ENCODE peak calls at places on chromosomes 12 and 14, in eight cellular contexts. L is thoracic aorta; D is central memory CD8-positive, alpha-beta T cell; I is epithelial cell of esophagus; G is fibroblast of the conjunctiva; E is caudate nucleus; V is stimulated activated CD8-positive, alpha-beta memory T cell treated with anti-CD3 and anti-CD28 coated beads, Interleukin-7, amount 100 ng/mL, for 4 hours; C is trophoblast cell. F is an unnamed sample.

GRCh38 chr12:89163918-89164317 is 188.4 kb downstream of the DUSP6 start:
- DNase-seq in L (no peak), D (no peak), I (peak), G (no peak), E (no peak), V (no peak), C (peak), F (peak)

GRCh38 chr12:112988224-112988623 is 9.9 kb downstream of the OAS2 start:
- DNase-seq in L (no peak), D (no peak), I (no peak), G (no peak), E (no peak), V (no peak), C (no peak), F (no peak)

GRCh38 chr12:20097561-20097960 is 270.8 kb upstream of the PDE3A start:
- DNase-seq in L (no peak), D (no peak), I (no peak), G (peak), E (no peak), V (no peak), C (no peak), F (no peak)

GRCh38 chr12:2295941-2296461 is 243.2 kb downstream of the CACNA1C start:
- DNase-seq in L (no peak), D (no peak), I (peak), G (no peak), E (peak), V (no peak), C (peak), F (no peak)

GRCh38 chr12:57164966-57165365 is 17.5 kb upstream of the LRP1-AS start:
- DNase-seq in L (no peak), D (no peak), I (no peak), G (no peak), E (no peak), V (no peak), C (no peak), F (no peak)

GRCh38 chr14:51582437-51582836 is 69.3 kb upstream of the FRMD6 start:
- DNase-seq in L (no peak), D (no peak), I (no peak), G (no peak), E (no peak), V (no peak), C (no peak), F (no peak)

GRCh38 chr12:123973552-123974341 is 732 bp downstream of the ZNF664 start:
- DNase-seq in L (no peak), D (no peak), I (peak), G (no peak), E (peak), V (no peak), C (peak), F (peak)

GRCh38 chr14:23119362-23120327 is 590 bp upstream of the CEBPE start:
- DNase-seq in L (no peak), D (no peak), I (no peak), G (no peak), E (no peak), V (no peak), C (no peak), F (no peak)

GRCh38 chr12:56221233-56221756 is 427 bp downstream of the RNF41 start:
- DNase-seq in L (peak), D (peak), I (peak), G (peak), E (peak), V (no peak), C (peak), F (peak)

GRCh38 chr12:109291531-109292341 is 17.3 kb downstream of the FOXN4 start:
- DNase-seq in L (no peak), D (no peak), I (no peak), G (no peak), E (peak), V (no peak), C (no peak), F (no peak)

GRCh38 chr12:114668905-114669304 is 15.1 kb downstream of the TBX3 start:
- DNase-seq in L (no peak), D (no peak), I (no peak), G (no peak), E (no peak), V (no peak), C (no peak), F (peak)

GRCh38 chr12:62761658-62762057 is 173.3 kb downstream of the PPM1H start:
- DNase-seq in L (no peak), D (no peak), I (no peak), G (no peak), E (no peak), V (no peak), C (no peak), F (no peak)

GRCh38 chr14:94101748-94102147 is 8.8 kb upstream of the IFI27 start:
- DNase-seq in L (no peak), D (no peak), I (no peak), G (no peak), E (peak), V (no peak), C (no peak), F (no peak)

GRCh38 chr12:108306014-108306501 is 33.1 kb downstream of the CMKLR1 start:
- DNase-seq in L (peak), D (no peak), I (peak), G (peak), E (no peak), V (no peak), C (peak), F (peak)

GRCh38 chr12:94614288-94614721 is 36.1 kb downstream of the TMCC3 start:
- DNase-seq in L (no peak), D (no peak), I (no peak), G (no peak), E (no peak), V (no peak), C (peak), F (peak)

GRCh38 chr12:132153501-132154340 is 9.5 kb downstream of the NOC4L start:
- DNase-seq in L (no peak), D (peak), I (peak), G (peak), E (peak), V (peak), C (peak), F (peak)

GRCh38 chr12:122793685-122794106 is 19.3 kb downstream of the CCDC62 start:
- DNase-seq in L (no peak), D (peak), I (peak), G (peak), E (peak), V (no peak), C (peak), F (peak)

GRCh38 chr12:93302331-93303229 is 75.1 kb upstream of the NUDT4 start:
- DNase-seq in L (peak), D (no peak), I (no peak), G (peak), E (no peak), V (no peak), C (no peak), F (no peak)

GRCh38 chr14:51939727-51940126 is 49.6 kb upstream of the RTRAF start:
- DNase-seq in L (no peak), D (no peak), I (no peak), G (peak), E (no peak), V (no peak), C (no peak), F (no peak)

GRCh38 chr12:10067259-10067658 is 31.5 kb downstream of the CLEC1A start:
- DNase-seq in L (no peak), D (no peak), I (no peak), G (no peak), E (no peak), V (no peak), C (no peak), F (peak)

GRCh38 chr14:102927878-102928411 is 5.5 kb downstream of the AMN start:
- DNase-seq in L (no peak), D (no peak), I (no peak), G (no peak), E (no peak), V (no peak), C (no peak), F (no peak)

GRCh38 chr12:127108360-127109215 is 1158.4 kb upstream of the TMEM132C start:
- DNase-seq in L (no peak), D (peak), I (peak), G (peak), E (peak), V (no peak), C (peak), F (peak)

GRCh38 chr12:122641976-122642375 is 61.2 kb downstream of the HCAR2 start:
- DNase-seq in L (no peak), D (no peak), I (peak), G (peak), E (no peak), V (no peak), C (peak), F (peak)

GRCh38 chr12:98373982-98374381 is 141.4 kb upstream of the TMPO start:
- DNase-seq in L (no peak), D (no peak), I (peak), G (no peak), E (no peak), V (no peak), C (no peak), F (no peak)

GRCh38 chr14:77319416-77319815 is 1.3 kb downstream of the POMT2 start:
- DNase-seq in L (no peak), D (no peak), I (no peak), G (no peak), E (peak), V (no peak), C (no peak), F (peak)

GRCh38 chr14:104756477-104757237 is 3.7 kb downstream of the SIVA1 start:
- DNase-seq in L (no peak), D (no peak), I (no peak), G (no peak), E (no peak), V (no peak), C (no peak), F (no peak)

GRCh38 chr12:24864796-24865125 is 84.1 kb downstream of the BCAT1 start:
- DNase-seq in L (no peak), D (no peak), I (no peak), G (no peak), E (no peak), V (no peak), C (no peak), F (no peak)